ENCODE peak calls at places on chromosomes 13 and 19, in nine cellular contexts. P is iPS-NIHi11; W is transverse colon; O is activated T-helper 1 cell treated with anti-CD3 and anti-CD28 coated beads, Interleukin-12 subunit alpha, Interleukin-12 subunit beta, Interleukin-2, Interleukin-4 antibody, amounts not matched to agents 30 ng/mL and 10 ng/mL and 1 ng/mL, durations not matched to agents 14 hours and 24 hours and 36 hours; B is epithelial cell of esophagus; R is brain microvascular endothelial cell; E is thoracic aorta; Y is stimulated activated CD8-positive, alpha-beta memory T cell treated with anti-CD3 and anti-CD28 coated beads, Interleukin-12 subunit alpha, Interleukin-12 subunit beta, amount 100 ng/mL, for 4 hours; C is T-cell. V is an unnamed sample.

GRCh38 chr19:53537126-53537522 is 821 bp upstream of the ZNF331 start:
- DNase-seq in R (no peak), C (no peak), O (no peak), B (no peak), E (no peak), W (no peak), Y (no peak), P (no peak), V (no peak)

GRCh38 chr13:35858665-35859064 is 272.5 kb downstream of the DCLK1 start:
- DNase-seq in C (no peak), R (no peak), P (no peak), W (no peak), O (no peak), B (no peak), E (no peak), Y (no peak), V (no peak)

GRCh38 chr19:604355-604754 is 14.7 kb downstream of the HCN2 start:
- DNase-seq in C (no peak), O (peak), Y (no peak), B (no peak), P (peak), R (no peak), W (no peak), E (no peak), V (no peak)

GRCh38 chr13:83621765-83622421 is 260.4 kb downstream of the SLITRK1 start:
- DNase-seq in R (no peak), P (no peak), O (no peak), W (no peak), B (no peak), C (no peak), Y (no peak), E (no peak), V (no peak)

GRCh38 chr13:109938255-109938936 is 152.0 kb upstream of the IRS2 start:
- DNase-seq in W (no peak), Y (no peak), C (no peak), B (peak), P (no peak), O (no peak), E (no peak), R (peak), V (no peak)

GRCh38 chr19:12841094-12841493 is 2.8 kb downstream of the MAST1 start:
- DNase-seq in B (peak), O (no peak), E (no peak), C (no peak), R (no peak), Y (no peak), P (peak), W (no peak), V (no peak)

GRCh38 chr13:54357284-54357933 is 1328.8 kb downstream of the OLFM4 start:
- DNase-seq in E (no peak), O (no peak), B (no peak), Y (no peak), C (no peak), W (no peak), R (no peak), P (peak), V (no peak)

GRCh38 chr13:23842406-23842805 is 46.8 kb downstream of the MIPEP start:
- DNase-seq in O (no peak), C (no peak), W (no peak), B (no peak), R (no peak), Y (no peak), E (no peak), P (no peak), V (no peak)

GRCh38 chr19:43675269-43675879 is 5.4 kb upstream of the PLAUR start:
- DNase-seq in Y (no peak), R (peak), W (peak), E (no peak), B (peak), C (no peak), O (no peak), P (no peak), V (peak)

GRCh38 chr19:3033595-3034193 is 4.6 kb upstream of the TLE2 start:
- DNase-seq in R (no peak), Y (no peak), C (no peak), E (no peak), P (no peak), B (no peak), W (no peak), O (no peak), V (no peak)

GRCh38 chr13:46961719-46962118 is 64.9 kb upstream of the HTR2A start:
- DNase-seq in R (peak), Y (no peak), W (no peak), P (no peak), E (no peak), O (no peak), C (no peak), B (peak), V (no peak)

GRCh38 chr13:30792257-30793000 is 57.1 kb downstream of the ALOX5AP start:
- DNase-seq in C (no peak), P (peak), E (peak), O (no peak), B (peak), R (peak), W (peak), Y (no peak), V (peak)

GRCh38 chr13:112569771-112570288 is 18.1 kb downstream of the TUBGCP3 start:
- DNase-seq in Y (no peak), P (no peak), E (no peak), B (no peak), C (no peak), O (no peak), R (no peak), W (no peak), V (no peak)

GRCh38 chr19:10555613-10555979 is 10.2 kb downstream of the KRI1 start:
- DNase-seq in O (no peak), R (no peak), Y (no peak), P (no peak), B (no peak), W (no peak), C (no peak), E (no peak), V (no peak)

GRCh38 chr19:18440421-18440877 is 2.5 kb upstream of the ISYNA1 start:
- DNase-seq in P (peak), R (no peak), O (no peak), C (no peak), W (no peak), Y (no peak), E (no peak), B (peak), V (peak)

GRCh38 chr13:27319404-27319803 is 48.8 kb downstream of the RASL11A start:
- DNase-seq in B (no peak), W (no peak), C (no peak), O (no peak), Y (no peak), E (no peak), R (no peak), P (no peak), V (no peak)

GRCh38 chr13:109146912-109147624 is 517.7 kb downstream of the MYO16 start:
- DNase-seq in P (no peak), B (peak), E (no peak), C (no peak), W (no peak), O (no peak), Y (no peak), R (peak), V (no peak)

GRCh38 chr19:13554506-13555235 is 48.4 kb upstream of the CACNA1A start:
- DNase-seq in O (no peak), R (no peak), C (no peak), B (no peak), P (no peak), W (no peak), E (no peak), Y (no peak), V (no peak)

GRCh38 chr19:51394045-51394836 is 3.9 kb upstream of the C19orf84 start:
- DNase-seq in O (peak), R (peak), C (peak), Y (peak), W (peak), P (peak), B (peak), E (peak), V (peak)

GRCh38 chr19:289651-290538 is 1.3 kb downstream of the PLPP2 start:
- DNase-seq in E (no peak), W (peak), R (peak), P (peak), B (peak), O (no peak), Y (no peak), C (no peak), V (peak)

GRCh38 chr19:39193785-39194184 is 3.0 kb upstream of the NCCRP1 start:
- DNase-seq in O (no peak), W (no peak), Y (no peak), B (no peak), E (no peak), R (no peak), C (no peak), P (no peak), V (no peak)

GRCh38 chr13:108963846-108964600 is 334.6 kb downstream of the MYO16 start:
- DNase-seq in E (no peak), R (peak), Y (no peak), C (no peak), B (peak), O (no peak), P (no peak), W (no peak), V (no peak)

GRCh38 chr13:48232420-48233096 is 448 bp upstream of the ITM2B start:
- DNase-seq in C (peak), P (no peak), W (peak), B (no peak), R (no peak), E (no peak), Y (no peak), O (no peak), V (peak)

GRCh38 chr13:112926993-112927392 is 42.0 kb upstream of the MCF2L start:
- DNase-seq in Y (no peak), P (no peak), R (no peak), B (no peak), O (no peak), C (no peak), E (no peak), W (no peak), V (no peak)

V was measured in Calu3.